ENCODE peak calls at places on chromosomes 12 and 14, in six cellular contexts. G is PC-3, E is fibroblast of lung, K is cardiac muscle cell, J is thyroid gland, V is A673. O is an unnamed sample.
A peak's percentile ranks its signal among the peaks of the same experiment; 100 is the strongest.

GRCh38 chr12:64452559-64453329 is 824 bp downstream of the TBK1 start:
- DNase-seq in G (peak; percentile 93), E (peak; percentile 88), K (peak; percentile 83), J (no peak), V (peak; percentile 41), O (peak; percentile 73)

GRCh38 chr12:95943231-95943842 is at the start of gene AMDHD1:
- DNase-seq in G (peak; percentile 58), E (peak; percentile 61), K (peak; percentile 55), J (peak; percentile 52), V (peak; percentile 74), O (peak; percentile 16)

GRCh38 chr12:41459815-41460214 is 271.7 kb downstream of the PDZRN4 start:
- DNase-seq in G (no peak), E (no peak), K (no peak), J (no peak), V (no peak), O (no peak)

GRCh38 chr12:50088577-50089335 is 3.6 kb downstream of the SMARCD1 start:
- DNase-seq in G (peak; percentile 88), E (peak; percentile 36), K (peak; percentile 47), J (peak; percentile 66), V (peak; percentile 66), O (peak; percentile 37)

GRCh38 chr12:124767075-124767821 is 96.4 kb downstream of the SCARB1 start:
- DNase-seq in G (peak; percentile 78), E (peak; percentile 55), K (peak; percentile 78), J (peak; percentile 72), V (peak; percentile 83), O (peak; percentile 54)

GRCh38 chr14:69288956-69289705 is 29.2 kb downstream of the GALNT16 start:
- DNase-seq in G (no peak), E (peak; percentile 14), K (no peak), J (no peak), V (no peak), O (no peak)

GRCh38 chr14:31877333-31877798 is 199.7 kb upstream of the ARHGAP5 start:
- DNase-seq in G (no peak), E (no peak), K (peak; percentile 54), J (no peak), V (peak; percentile 70), O (no peak)

GRCh38 chr14:43706901-43707300 is 800.2 kb downstream of the FSCB start:
- DNase-seq in G (no peak), E (peak; percentile 1), K (no peak), J (no peak), V (no peak), O (no peak)

GRCh38 chr12:71338933-71339332 is 100.7 kb upstream of the LGR5 start:
- DNase-seq in G (no peak), E (no peak), K (no peak), J (no peak), V (no peak), O (no peak)

GRCh38 chr14:23140389-23140788 is 21.3 kb upstream of the CEBPE start:
- DNase-seq in G (no peak), E (no peak), K (no peak), J (no peak), V (no peak), O (no peak)
- TF ChIP-seq CTCF in G (no peak), E (no peak), K (no peak), J (no peak), V (no peak), O (no peak)

GRCh38 chr12:12977231-12977630 is 22.8 kb downstream of the HEBP1 start:
- DNase-seq in G (no peak), E (peak; percentile 7), K (no peak), J (no peak), V (no peak), O (no peak)

GRCh38 chr12:12976366-12976765 is 23.7 kb downstream of the HEBP1 start:
- DNase-seq in G (peak; percentile 90), E (peak; percentile 97), K (peak; percentile 91), J (no peak), V (no peak), O (peak; percentile 97)

GRCh38 chr12:12979151-12979550 is 20.9 kb downstream of the HEBP1 start:
- DNase-seq in G (no peak), E (no peak), K (peak; percentile 79), J (no peak), V (no peak), O (peak; percentile 61)

GRCh38 chr12:12983420-12984035 is 16.5 kb downstream of the HEBP1 start:
- DNase-seq in G (peak; percentile 63), E (peak; percentile 50), K (peak; percentile 78), J (peak; percentile 30), V (peak; percentile 65), O (peak; percentile 49)

GRCh38 chr12:12979731-12980259 is 20.3 kb downstream of the HEBP1 start:
- DNase-seq in G (peak; percentile 64), E (peak; percentile 96), K (peak; percentile 95), J (no peak), V (no peak), O (peak; percentile 95)
- H3K4me3 ChIP-seq in G (no peak overlapping the region), E (no peak overlapping the region), K (no peak overlapping the region), J (no peak overlapping the region), V (no peak overlapping the region), O (no peak overlapping the region)

DNA sequence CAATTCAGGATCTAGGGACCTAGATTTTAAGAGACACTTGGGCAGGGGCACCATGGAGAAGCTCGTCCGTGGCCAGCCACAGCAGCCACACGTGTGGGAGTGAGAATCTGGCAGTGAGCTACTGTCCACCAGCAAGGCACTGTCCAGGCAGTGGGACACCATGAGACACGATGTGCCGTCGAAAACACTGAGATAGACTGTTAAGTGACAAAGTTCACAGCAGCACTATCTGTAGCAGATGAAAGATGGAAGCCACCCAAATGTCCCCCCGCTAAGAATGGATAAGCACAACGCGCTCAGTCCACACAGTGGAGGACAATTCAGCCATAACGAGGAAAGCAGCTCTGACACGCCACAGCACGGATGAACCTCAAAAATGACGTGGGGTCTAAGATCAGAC is 19.7 kb downstream of the RILPL1 start:
- DNase-seq in G (no peak), E (no peak), K (no peak), J (peak; percentile 55), V (no peak), O (no peak)
- H3K27ac ChIP-seq in G (no peak overlapping the region), E (no peak overlapping the region), K (peak overlapping the region; percentile 95), J (peak overlapping the region; percentile 89), V (peak overlapping the region; percentile 37), O (no peak overlapping the region)

GRCh38 chr12:67648306-67649164 is at the start of gene DYRK2:
- DNase-seq in G (peak; percentile 75), E (peak; percentile 84), K (peak; percentile 89), J (peak; percentile 82), V (peak; percentile 87), O (peak; percentile 70)
- TF ChIP-seq CTCF in G (no peak), E (no peak), K (no peak), J (no peak), V (no peak), O (peak; percentile 22)

GRCh38 chr12:46523863-46524770 is 151.5 kb upstream of the SLC38A2 start:
- DNase-seq in G (peak; percentile 97), E (peak; percentile 99), K (peak; percentile 74), J (no peak), V (no peak), O (peak; percentile 99)
- H3K4me3 ChIP-seq in G (peak overlapping the region; percentile 61), E (peak overlapping the region; percentile 45), K (no peak overlapping the region), J (no peak overlapping the region), V (no peak overlapping the region), O (peak overlapping the region; percentile 35)

GRCh38 chr14:57136669-57137068 is 132.0 kb downstream of the EXOC5 start:
- DNase-seq in G (no peak), E (no peak), K (no peak), J (no peak), V (peak; percentile 12), O (no peak)
- H3K27ac ChIP-seq in G (no peak overlapping the region), E (no peak overlapping the region), K (no peak overlapping the region), J (no peak overlapping the region), V (no peak overlapping the region), O (no peak overlapping the region)

GRCh38 chr12:98572010-98572409 is 21.5 kb upstream of the SLC25A3 start:
- DNase-seq in G (no peak), E (no peak), K (peak; percentile 9), J (no peak), V (peak; percentile 27), O (no peak)
- TF ChIP-seq CTCF in G (peak; percentile 57), E (peak; percentile 20), K (peak; percentile 38), J (no peak), V (peak; percentile 47), O (peak; percentile 60)

O was measured in brain microvascular endothelial cell.